ENCODE peak calls at places on chromosomes 2 and 18, in six cellular contexts. S is uterus, L is NAMALWA, Z is B cell, B is foreskin melanocyte, R is dorsolateral prefrontal cortex. T is an unnamed sample.
A peak's percentile ranks its signal among the peaks of the same experiment; 100 is the strongest.

GRCh38 chr2:239777219-239777618 is 247.9 kb downstream of the NDUFA10 start:
- DNase-seq in S (no peak), L (no peak), R (no peak), Z (no peak), B (no peak), T (no peak)

GRCh38 chr18:26457611-26458350 is 90.6 kb downstream of the KCTD1 start:
- DNase-seq in Z (no peak), S (no peak), R (no peak), L (no peak), B (no peak), T (no peak)

GRCh38 chr18:22683196-22683676 is 249.9 kb upstream of the RBBP8 start:
- DNase-seq in Z (no peak), B (no peak), S (peak; percentile 94), R (no peak), L (no peak), T (no peak)

GRCh38 chr2:118016911-118017310 is 3.0 kb upstream of the CCDC93 start:
- DNase-seq in R (no peak), Z (no peak), B (peak; percentile 14), S (no peak), L (no peak), T (no peak)

GRCh38 chr2:236875906-236876505 is 209.7 kb upstream of the COPS8 start:
- DNase-seq in S (no peak), B (no peak), R (no peak), Z (no peak), L (no peak), T (no peak)

GRCh38 chr2:17182399-17182798 is 335.8 kb downstream of the RAD51AP2 start:
- DNase-seq in S (no peak), Z (no peak), R (no peak), B (no peak), L (no peak), T (no peak)

GRCh38 chr2:113218283-113219091 is 44.7 kb downstream of the PSD4 start:
- DNase-seq in R (no peak), L (no peak), S (no peak), Z (no peak), B (peak; percentile 74), T (no peak)

GRCh38 chr2:180450841-180451240 is 443.7 kb upstream of the CWC22 start:
- DNase-seq in R (no peak), Z (no peak), L (no peak), B (no peak), S (no peak), T (no peak)

GRCh38 chr2:112065966-112066365 is 10.9 kb downstream of the TMEM87B start:
- DNase-seq in S (no peak), B (peak; percentile 65), L (no peak), Z (no peak), R (no peak), T (no peak)

GRCh38 chr18:45879681-45880655 is 54.5 kb downstream of the SIGLEC15 start:
- DNase-seq in L (peak; percentile 68), R (peak; percentile 56), Z (peak; percentile 81), B (peak; percentile 51), S (peak; percentile 65), T (peak; percentile 77)

GRCh38 chr2:143140864-143141637 is 11.8 kb downstream of the ARHGAP15 start:
- DNase-seq in Z (peak; percentile 62), B (no peak), S (no peak), R (no peak), L (peak; percentile 80), T (peak; percentile 34)

GRCh38 chr2:224584111-224584764 is 925 bp downstream of the CUL3 start:
- DNase-seq in L (peak; percentile 66), S (peak; percentile 17), R (no peak), B (peak; percentile 26), Z (peak; percentile 59), T (peak; percentile 31)

GRCh38 chr2:157777425-157777824 is 98.7 kb downstream of the ACVR1 start:
- DNase-seq in B (peak; percentile 43), S (peak; percentile 59), R (no peak), Z (peak; percentile 25), L (peak; percentile 52), T (no peak)